ENCODE peak calls at places on chromosomes 5 and 9, in six cellular contexts. Q is AG10803, S is cardiac muscle cell, D is LNCaP clone FGC, Z is A673, A is epithelial cell of esophagus. X is an unnamed sample.

GRCh38 chr9:34896112-34896511 is 62.0 kb upstream of the PHF24 start:
- DNase-seq in A (no peak), D (no peak), Q (no peak), Z (no peak), S (peak; percentile 18), X (no peak)

GRCh38 chr5:22779499-22779898 is 73.6 kb downstream of the CDH12 start:
- DNase-seq in Z (no peak), Q (no peak), D (no peak), S (no peak), A (no peak), X (no peak)

GRCh38 chr9:80701061-80701460 is 988.3 kb downstream of the TLE1 start:
- DNase-seq in Q (no peak), Z (no peak), A (peak; percentile 54), D (no peak), S (no peak), X (no peak)

GRCh38 chr5:101942321-101942882 is 353.7 kb downstream of the SLCO4C1 start:
- DNase-seq in Q (no peak), S (peak; percentile 55), A (peak; percentile 56), D (no peak), Z (peak; percentile 61), X (peak; percentile 7)

GRCh38 chr9:78326564-78326963 is 29.6 kb downstream of the PSAT1 start:
- DNase-seq in Z (no peak), D (no peak), S (no peak), A (no peak), Q (no peak), X (no peak)

GRCh38 chr5:120555345-120555744 is 91.2 kb downstream of the PRR16 start:
- DNase-seq in Q (no peak), A (no peak), D (no peak), S (no peak), Z (no peak), X (no peak)

GRCh38 chr9:93118863-93119702 is 15.0 kb downstream of the NINJ1 start:
- DNase-seq in S (no peak), Z (no peak), A (no peak), D (no peak), Q (no peak), X (no peak)

GRCh38 chr9:21995652-21996275 is 1.2 kb downstream of the CDKN2B-AS1 start:
- DNase-seq in A (peak; percentile 54), S (peak; percentile 43), Q (peak; percentile 58), Z (no peak), D (no peak), X (no peak)

GRCh38 chr5:81907012-81907411 is 64.8 kb upstream of the ATG10 start:
- DNase-seq in Z (no peak), A (peak; percentile 6), D (no peak), Q (no peak), S (no peak), X (no peak)

GRCh38 chr5:38467353-38468040 is 88.9 kb downstream of the LIFR start:
- DNase-seq in D (no peak), Z (no peak), Q (peak; percentile 55), S (no peak), A (no peak), X (no peak)

GRCh38 chr9:8555767-8556500 is 756.4 kb upstream of the DMAC1 start:
- DNase-seq in A (peak; percentile 16), D (no peak), S (no peak), Q (no peak), Z (no peak), X (no peak)

GRCh38 chr5:120446068-120446492 is 18.0 kb upstream of the PRR16 start:
- DNase-seq in Q (peak; percentile 91), D (no peak), S (no peak), A (peak; percentile 81), Z (peak; percentile 78), X (no peak)

GRCh38 chr5:35919191-35919590 is 19.2 kb downstream of the CAPSL start:
- DNase-seq in S (no peak), Z (no peak), D (no peak), Q (peak; percentile 99), A (peak; percentile 40), X (no peak)

GRCh38 chr9:89969156-89969566 is 364.3 kb downstream of the GADD45G start:
- DNase-seq in Z (no peak), D (no peak), Q (no peak), A (peak; percentile 57), S (no peak), X (no peak)

GRCh38 chr9:71604197-71605063 is 163.9 kb downstream of the CEMIP2 start:
- DNase-seq in Q (peak; percentile 69), S (peak; percentile 85), Z (peak; percentile 71), D (peak; percentile 28), A (peak; percentile 75), X (peak; percentile 12)

GRCh38 chr5:11904270-11904906 is at the start of gene CTNND2:
- DNase-seq in Q (no peak), Z (peak; percentile 39), A (peak; percentile 54), S (peak; percentile 87), D (no peak), X (no peak)

GRCh38 chr9:88051138-88051537 is 76.8 kb upstream of the CDK20 start:
- DNase-seq in Z (no peak), D (no peak), A (no peak), S (no peak), Q (no peak), X (no peak)

GRCh38 chr9:132319421-132320110 is 35.2 kb downstream of the SETX start:
- DNase-seq in A (no peak), Z (peak; percentile 54), D (no peak), S (peak; percentile 75), Q (no peak), X (no peak)

GRCh38 chr5:142544946-142545652 is 140.8 kb downstream of the FGF1 start:
- DNase-seq in A (no peak), Q (peak; percentile 49), D (no peak), S (no peak), Z (no peak), X (no peak)

GRCh38 chr5:122874179-122874875 is 28.9 kb downstream of the SNX24 start:
- DNase-seq in S (no peak), Z (no peak), D (no peak), Q (no peak), A (no peak), X (no peak)

GRCh38 chr9:3434594-3434993 is 91.2 kb downstream of the RFX3 start:
- DNase-seq in S (no peak), A (peak; percentile 90), Z (no peak), Q (peak; percentile 76), D (no peak), X (no peak)

GRCh38 chr5:34667705-34668104 is 11.6 kb downstream of the RAI14 start:
- DNase-seq in Q (no peak), A (no peak), D (no peak), S (no peak), Z (no peak), X (no peak)

GRCh38 chr9:109817146-109817845 is 37.3 kb downstream of the PALM2AKAP2 start:
- DNase-seq in Z (peak; percentile 48), S (no peak), Q (peak; percentile 76), D (no peak), A (peak; percentile 65), X (no peak)

GRCh38 chr9:35026671-35027070 is 37.1 kb downstream of the DNAJB5 start:
- DNase-seq in S (no peak), Z (peak; percentile 23), Q (no peak), A (no peak), D (no peak), X (no peak)

GRCh38 chr5:104370523-104370922 is 807.9 kb upstream of the NUDT12 start:
- DNase-seq in D (no peak), Q (no peak), A (peak; percentile 15), Z (no peak), S (no peak), X (no peak)

GRCh38 chr5:77569409-77569808 is 69.1 kb downstream of the OTP start:
- DNase-seq in S (no peak), Z (no peak), Q (no peak), D (no peak), A (peak; percentile 27), X (no peak)

GRCh38 chr9:37925786-37926736 is 22.1 kb upstream of the SLC25A51 start:
- DNase-seq in A (peak; percentile 33), Q (no peak), D (no peak), S (no peak), Z (no peak), X (no peak)

GRCh38 chr5:114305402-114306207 is 56.3 kb upstream of the KCNN2 start:
- DNase-seq in D (peak; percentile 23), Z (peak; percentile 8), A (peak; percentile 21), S (peak; percentile 55), Q (peak; percentile 2), X (peak; percentile 2)
- TF ChIP-seq CTCF in D (peak; percentile 73), Z (peak; percentile 47), A (peak; percentile 41), S (peak; percentile 51), Q (peak; percentile 51), X (peak; percentile 53)

DNA sequence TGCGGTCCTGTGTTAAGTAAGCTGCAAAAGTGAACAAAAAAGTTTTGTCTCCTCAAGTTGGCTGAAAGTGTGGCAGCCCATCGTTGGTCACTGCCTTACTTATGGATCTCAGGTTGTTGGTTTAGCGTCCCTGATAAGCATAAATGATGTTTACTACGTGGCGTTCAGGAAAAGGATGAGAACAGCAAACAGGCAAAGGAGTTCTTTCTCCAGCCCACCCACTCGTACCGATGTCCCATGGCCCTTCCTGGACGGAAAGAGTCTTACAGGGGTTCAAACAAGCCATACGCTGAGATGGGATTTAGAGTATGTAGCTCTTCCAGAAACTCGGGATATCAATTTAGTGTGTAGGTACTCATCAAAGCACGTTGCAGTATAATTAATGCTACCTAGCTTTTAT is 494 bp upstream of the AUH start:
- DNase-seq in Z (no peak), S (no peak), D (no peak), A (no peak), Q (no peak), X (no peak)
- H3K4me3 ChIP-seq in Z (peak overlapping the region; percentile 89), S (no peak overlapping the region), D (peak overlapping the region; percentile 17), A (peak overlapping the region; percentile 41), Q (peak overlapping the region; percentile 49), X (peak overlapping the region; percentile 8)

DNA sequence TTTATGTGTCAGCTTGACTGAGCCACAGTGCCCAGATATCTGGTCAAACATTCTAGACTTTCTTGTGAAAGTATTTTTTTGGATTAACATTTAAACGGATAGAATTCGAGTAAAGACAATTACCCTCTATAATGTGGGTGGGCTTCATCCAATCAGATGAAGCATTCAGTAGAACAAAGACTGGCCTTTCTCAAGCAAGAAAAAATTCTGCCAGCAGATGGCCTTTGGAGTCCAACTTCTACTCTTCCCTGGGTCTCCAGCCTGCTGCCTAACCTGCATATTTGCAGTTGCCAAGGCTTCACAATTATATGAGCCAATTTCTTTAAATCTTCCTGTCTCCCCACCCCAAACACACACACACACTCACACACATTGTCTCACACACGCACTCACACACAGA is 86.4 kb downstream of the MED10 start:
- DNase-seq in D (no peak), A (peak; percentile 18), Q (peak; percentile 26), S (peak; percentile 49), Z (peak; percentile 68), X (no peak)
- TF ChIP-seq CTCF in D (peak; percentile 44), A (peak; percentile 39), Q (peak; percentile 46), S (no peak), Z (peak; percentile 49), X (peak; percentile 36)

DNA sequence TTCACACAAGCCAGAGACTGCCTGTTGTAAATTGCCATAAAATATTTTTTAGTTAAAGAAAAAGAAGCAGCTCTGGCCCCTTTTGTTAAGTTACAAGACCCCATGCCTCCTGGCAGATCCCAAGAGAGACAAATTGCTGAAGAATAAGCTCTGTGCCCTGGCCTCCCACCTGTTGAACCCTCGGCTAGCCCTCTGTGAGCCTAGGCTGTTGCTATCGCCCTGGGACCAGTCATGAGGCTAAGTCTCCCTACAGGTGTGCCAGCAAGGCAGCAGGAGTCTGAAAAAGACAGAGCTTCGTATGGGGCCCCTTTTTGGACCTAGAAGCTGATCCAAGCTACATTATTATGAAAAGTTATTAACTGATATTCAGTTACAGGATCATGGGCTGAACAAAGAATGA is 384.8 kb downstream of the ENC1 start:
- DNase-seq in D (no peak), A (no peak), S (no peak), Z (no peak), Q (no peak), X (no peak)
- H3K4me3 ChIP-seq in D (no peak overlapping the region), A (no peak overlapping the region), S (no peak overlapping the region), Z (no peak overlapping the region), Q (no peak overlapping the region), X (no peak overlapping the region)

X was measured in GM12864.